ENCODE peak calls at places on chromosomes 5 and 9, in ten cellular contexts. L, V, X, C, W, D, M, G, Q and Z are unnamed samples.

GRCh38 chr5:88875609-88876234 is 7.3 kb downstream of the MEF2C start:
- DNase-seq in C (no peak), X (no peak), L (no peak), W (no peak), V (no peak), M (no peak), D (peak; percentile 56), Q (no peak), G (no peak), Z (no peak)

GRCh38 chr9:91949946-91950664 is at the start of gene ROR2:
- DNase-seq in W (peak; percentile 56), V (peak; percentile 67), C (peak; percentile 67), Q (peak; percentile 87), D (no peak), G (peak; percentile 96), M (peak; percentile 66), X (no peak), L (no peak), Z (peak; percentile 87)

GRCh38 chr5:179033004-179033580 is 9.5 kb downstream of the ZNF879 start:
- DNase-seq in Q (no peak), C (no peak), D (no peak), L (no peak), V (no peak), G (no peak), X (no peak), W (no peak), M (no peak), Z (no peak)

GRCh38 chr5:125227333-125228075 is 481.1 kb upstream of the ZNF608 start:
- DNase-seq in X (no peak), V (no peak), G (peak; percentile 9), C (no peak), L (no peak), D (peak; percentile 44), Q (no peak), M (no peak), W (no peak), Z (peak; percentile 36)

GRCh38 chr5:149618581-149619248 is 37.4 kb downstream of the ARHGEF37 start:
- DNase-seq in D (peak; percentile 78), V (no peak), L (peak; percentile 35), M (no peak), Q (peak; percentile 57), C (peak; percentile 68), W (no peak), X (peak; percentile 44), G (peak; percentile 78), Z (no peak)

GRCh38 chr5:103910002-103910401 is 347.4 kb upstream of the NUDT12 start:
- DNase-seq in M (no peak), L (no peak), X (no peak), W (no peak), D (no peak), G (no peak), V (no peak), Q (no peak), C (no peak), Z (no peak)

GRCh38 chr5:142364251-142365145 is 39.7 kb upstream of the SPRY4 start:
- DNase-seq in W (no peak), X (peak; percentile 77), G (no peak), L (no peak), C (peak; percentile 70), D (no peak), M (no peak), Q (no peak), V (peak; percentile 68), Z (no peak)

GRCh38 chr5:1945606-1946005 is 62.9 kb upstream of the IRX4 start:
- DNase-seq in G (no peak), L (no peak), D (no peak), X (no peak), V (no peak), Q (no peak), M (no peak), C (no peak), W (no peak), Z (no peak)

GRCh38 chr5:55853818-55854217 is 2.7 kb downstream of the IL31RA start:
- DNase-seq in L (peak; percentile 23), G (no peak), M (no peak), X (no peak), Q (no peak), D (no peak), V (no peak), C (no peak), W (no peak), Z (no peak)

GRCh38 chr9:22039258-22039657 is 30.2 kb upstream of the CDKN2B start:
- DNase-seq in G (no peak), L (no peak), X (no peak), M (no peak), D (no peak), W (no peak), V (no peak), C (no peak), Q (no peak), Z (no peak)

GRCh38 chr5:156367602-156368001 is 40.6 kb downstream of the SGCD start:
- DNase-seq in X (no peak), V (no peak), G (no peak), C (no peak), Q (no peak), W (no peak), L (peak; percentile 80), D (no peak), M (no peak), Z (no peak)

GRCh38 chr5:54249210-54250028 is 61.0 kb downstream of the ARL15 start:
- DNase-seq in C (peak; percentile 53), G (peak; percentile 8), Q (peak; percentile 39), M (peak; percentile 52), X (peak; percentile 31), D (peak; percentile 29), V (peak; percentile 21), L (no peak), W (peak; percentile 30), Z (peak; percentile 32)

GRCh38 chr5:58149750-58150149 is 310.1 kb downstream of the PLK2 start:
- DNase-seq in G (no peak), D (no peak), W (no peak), V (no peak), L (no peak), Q (no peak), X (no peak), C (no peak), M (no peak), Z (no peak)

GRCh38 chr5:93302711-93303110 is 278.3 kb downstream of the NR2F1-AS1 start:
- DNase-seq in M (no peak), L (no peak), C (no peak), W (no peak), D (no peak), V (no peak), G (no peak), X (no peak), Q (no peak), Z (no peak)

GRCh38 chr9:98742325-98743280 is 33.9 kb upstream of the GABBR2 start:
- DNase-seq in G (no peak), V (no peak), Q (no peak), W (no peak), X (no peak), M (no peak), D (no peak), L (no peak), C (no peak), Z (no peak)

GRCh38 chr5:43572357-43572756 is 15.5 kb upstream of the PAIP1 start:
- DNase-seq in V (no peak), Q (no peak), L (no peak), X (peak; percentile 22), W (no peak), D (no peak), M (no peak), C (no peak), G (no peak), Z (no peak)

GRCh38 chr9:120856700-120857099 is 14.0 kb upstream of the PSMD5 start:
- DNase-seq in M (peak; percentile 50), C (peak; percentile 74), V (no peak), Q (no peak), W (peak; percentile 79), L (no peak), D (no peak), X (no peak), G (no peak), Z (peak; percentile 81)

DNA sequence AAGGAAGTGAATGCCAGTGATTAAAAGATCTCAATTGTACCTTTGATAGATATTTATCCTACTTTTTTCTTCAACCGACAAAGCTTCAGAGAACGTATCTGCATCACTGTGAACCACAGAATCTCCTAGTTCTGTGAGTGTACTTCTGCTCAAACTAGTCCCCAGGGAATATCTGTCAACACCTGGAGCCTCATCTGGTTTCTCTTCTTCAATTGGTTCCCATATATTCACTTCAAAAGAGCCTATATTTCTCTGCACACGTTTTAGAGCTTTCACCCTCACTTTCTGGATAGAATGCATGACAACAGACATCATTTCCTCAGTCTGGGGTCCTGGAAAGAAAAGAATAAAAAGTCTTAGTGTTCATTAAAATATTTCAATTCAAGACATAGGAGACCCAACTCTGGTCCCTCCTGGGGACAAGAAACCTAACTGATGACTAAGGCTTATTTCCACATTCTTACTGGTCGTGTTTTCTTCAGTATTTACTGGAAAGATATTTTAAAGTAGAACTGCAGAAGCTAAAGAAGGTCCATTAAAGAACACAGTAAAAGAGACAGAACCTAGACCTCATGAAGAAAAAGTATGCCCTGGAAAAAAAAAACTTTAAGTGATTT is 64.3 kb downstream of the CPLANE1 start:
- DNase-seq in L (no peak), X (no peak), M (no peak), G (no peak), V (no peak), C (no peak), Q (no peak), W (no peak), D (peak; percentile 68), Z (no peak)
- H3K36me3 ChIP-seq in L (peaks cover 2% of the 10 kb centered on the region), X (peaks cover 6% of the 10 kb centered on the region), M (peaks cover 78% of the 10 kb centered on the region), G (peaks cover 51% of the 10 kb centered on the region), V (peaks cover 82% of the 10 kb centered on the region), C (peaks cover 19% of the 10 kb centered on the region), Q (no peaks in the 10 kb centered on the region), W (peaks cover 5% of the 10 kb centered on the region), D (no peaks in the 10 kb centered on the region), Z (no peaks in the 10 kb centered on the region)

DNA sequence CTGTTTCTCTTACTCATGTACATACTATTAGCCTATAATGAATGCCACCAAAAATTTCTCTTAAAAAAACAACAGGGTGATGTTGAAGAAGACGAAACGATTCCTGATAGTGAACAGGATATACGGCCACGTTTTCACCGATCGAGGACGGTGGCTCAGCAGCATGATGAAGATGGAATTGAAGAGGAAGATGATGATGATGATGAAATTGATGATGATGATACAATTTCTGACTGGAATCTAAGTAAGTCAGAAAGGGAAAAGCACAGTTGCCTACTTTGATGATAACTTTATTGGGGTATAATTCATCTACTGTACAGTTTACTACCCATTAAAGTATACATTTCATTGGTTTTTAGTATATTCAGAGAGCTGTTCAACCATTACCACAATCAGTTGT is 66.5 kb downstream of the TNPO1 start:
- DNase-seq in G (no peak), M (no peak), L (no peak), W (no peak), D (no peak), Q (no peak), X (no peak), V (no peak), C (no peak), Z (no peak)
- H3K36me3 ChIP-seq in G (peaks cover 84% of the 10 kb centered on the region), M (peaks cover 100% of the 10 kb centered on the region), L (peaks cover 16% of the 10 kb centered on the region), W (no peaks in the 10 kb centered on the region), D (peaks cover 98% of the 10 kb centered on the region), Q (peaks cover 20% of the 10 kb centered on the region), X (peaks cover 44% of the 10 kb centered on the region), V (peaks cover 100% of the 10 kb centered on the region), C (peaks cover 79% of the 10 kb centered on the region), Z (no peaks in the 10 kb centered on the region)

GRCh38 chr9:3007331-3007730 is 163.4 kb upstream of the PUM3 start:
- DNase-seq in G (no peak), M (no peak), D (no peak), X (no peak), C (no peak), Q (no peak), W (no peak), V (no peak), L (no peak), Z (no peak)
- H3K36me3 ChIP-seq in G (no peaks in the 10 kb centered on the region), M (no peaks in the 10 kb centered on the region), D (no peaks in the 10 kb centered on the region), X (no peaks in the 10 kb centered on the region), C (no peaks in the 10 kb centered on the region), Q (no peaks in the 10 kb centered on the region), W (no peaks in the 10 kb centered on the region), V (no peaks in the 10 kb centered on the region), L (no peaks in the 10 kb centered on the region), Z (no peaks in the 10 kb centered on the region)

GRCh38 chr5:151682240-151682639 is 4.5 kb downstream of the SPARC start:
- DNase-seq in L (no peak), C (no peak), M (no peak), Q (no peak), X (no peak), G (no peak), V (no peak), W (no peak), D (no peak), Z (no peak)
- H3K36me3 ChIP-seq in L (peaks cover 19% of the 10 kb centered on the region), C (no peaks in the 10 kb centered on the region), M (peaks cover 4% of the 10 kb centered on the region), Q (no peaks in the 10 kb centered on the region), X (no peaks in the 10 kb centered on the region), G (peaks cover 39% of the 10 kb centered on the region), V (no peaks in the 10 kb centered on the region), W (no peaks in the 10 kb centered on the region), D (no peaks in the 10 kb centered on the region), Z (no peaks in the 10 kb centered on the region)